ENCODE peak calls at places on chromosomes 4 and X, in ten cellular contexts. X, Y, Z, S, B, U, Q, G, D and T are unnamed samples.

GRCh38 chr4:40923326-40924095 is 173.8 kb downstream of the NSUN7 start:
- DNase-seq in S (no peak), X (no peak), Y (no peak), Q (no peak), B (no peak), D (no peak), G (no peak), U (no peak), Z (peak; percentile 76), T (no peak)

GRCh38 chr4:33802578-33802977 is 2441.7 kb downstream of the ARAP2 start:
- DNase-seq in U (no peak), X (no peak), D (no peak), Q (no peak), G (no peak), B (no peak), S (no peak), Z (no peak), Y (no peak), T (no peak)

GRCh38 chrX:38172596-38172995 is 48.1 kb downstream of the SRPX start:
- DNase-seq in U (no peak), G (no peak), Y (no peak), B (no peak), D (no peak), S (no peak), X (no peak), Q (no peak), Z (no peak), T (no peak)

GRCh38 chrX:11446331-11446730 is 153.1 kb downstream of the AMELX start:
- DNase-seq in G (no peak), Y (peak; percentile 71), X (no peak), U (no peak), S (peak; percentile 70), D (no peak), Z (no peak), Q (no peak), B (no peak), T (peak; percentile 81)

GRCh38 chr4:139933104-139933503 is 220.9 kb downstream of the MAML3 start:
- DNase-seq in G (no peak), Z (no peak), B (no peak), U (no peak), D (no peak), X (no peak), Y (no peak), Q (no peak), S (no peak), T (no peak)

GRCh38 chrX:3699841-3700381 is 13.5 kb downstream of the PRKX start:
- DNase-seq in Q (no peak), D (peak; percentile 47), Y (peak; percentile 14), Z (no peak), G (no peak), B (no peak), X (no peak), U (no peak), S (peak; percentile 31), T (peak; percentile 35)

GRCh38 chr4:66404149-66404548 is 733.9 kb upstream of the EPHA5 start:
- DNase-seq in X (no peak), B (no peak), Z (no peak), G (no peak), Y (peak; percentile 36), U (no peak), S (peak; percentile 8), Q (no peak), D (no peak), T (peak; percentile 69)

GRCh38 chr4:149790172-149790907 is 25.3 kb downstream of the IQCM start:
- DNase-seq in Q (no peak), S (peak; percentile 26), Y (peak; percentile 17), D (no peak), G (no peak), B (no peak), X (no peak), U (no peak), Z (no peak), T (peak; percentile 11)

GRCh38 chr4:88320780-88321373 is 36.5 kb upstream of the PPM1K start:
- DNase-seq in D (peak; percentile 72), Y (peak; percentile 6), Q (no peak), S (peak; percentile 78), B (no peak), U (peak; percentile 33), G (no peak), Z (no peak), X (no peak), T (peak; percentile 21)

DNA sequence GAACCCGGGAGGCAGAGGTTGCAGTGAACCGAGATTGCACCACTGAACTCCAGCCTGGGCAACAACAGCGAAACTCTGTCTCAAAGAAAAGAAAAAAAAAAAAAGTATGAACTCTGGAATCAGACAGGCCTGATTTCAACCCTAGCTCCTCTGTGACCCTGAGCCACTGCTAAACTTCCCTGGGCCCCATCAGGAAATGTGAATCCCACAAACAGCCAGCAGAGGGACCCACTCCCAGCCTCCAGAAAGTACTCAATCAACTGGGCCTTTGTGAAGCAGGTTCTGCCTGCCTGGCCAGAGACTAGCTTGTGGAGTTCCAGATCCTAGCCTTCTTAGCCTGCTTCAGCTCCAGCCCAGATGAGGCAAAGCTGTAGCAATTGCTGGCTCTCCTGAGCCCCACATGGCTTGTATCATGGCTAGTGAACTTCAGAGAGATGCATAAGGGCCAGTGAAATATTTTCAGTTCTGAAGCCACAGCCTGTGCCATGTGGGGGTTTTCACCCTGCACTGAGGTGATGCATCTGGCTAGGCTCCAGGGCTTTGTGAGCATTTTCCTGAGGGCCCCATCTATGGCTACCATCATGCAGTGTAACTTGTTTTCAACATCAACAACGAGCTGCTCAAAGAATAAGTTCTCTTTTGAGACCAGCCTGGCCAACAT is 7.2 kb upstream of the IDS start:
- DNase-seq in G (no peak), S (peak; percentile 64), Z (no peak), B (peak; percentile 49), U (peak; percentile 40), Q (peak; percentile 21), Y (peak; percentile 64), D (peak; percentile 44), X (no peak), T (peak; percentile 57)
- TF ChIP-seq CTCF in G (peak; percentile 57), S (peak; percentile 77), Z (peak; percentile 42), B (peak; percentile 37), U (peak; percentile 76), Q (peak; percentile 23), Y (peak; percentile 63), D (peak; percentile 60), X (peak; percentile 12), T (peak; percentile 70)

GRCh38 chr4:102543030-102543505 is 41.9 kb downstream of the NFKB1 start:
- DNase-seq in S (no peak), Y (no peak), Z (no peak), D (no peak), B (no peak), G (no peak), U (no peak), X (no peak), Q (no peak), T (no peak)

GRCh38 chr4:102537280-102537679 is 36.1 kb downstream of the NFKB1 start:
- DNase-seq in D (no peak), Y (no peak), S (peak; percentile 75), G (no peak), Q (no peak), B (no peak), Z (no peak), U (no peak), X (no peak), T (no peak)

GRCh38 chr4:102543529-102543928 is 42.4 kb downstream of the NFKB1 start:
- DNase-seq in X (no peak), B (no peak), Y (no peak), U (no peak), S (no peak), D (no peak), G (no peak), Z (no peak), Q (no peak), T (no peak)

GRCh38 chr4:102546635-102547034 is 45.5 kb downstream of the NFKB1 start:
- DNase-seq in D (no peak), Z (no peak), S (no peak), G (no peak), B (no peak), Q (no peak), U (no peak), X (no peak), Y (no peak), T (no peak)

DNA sequence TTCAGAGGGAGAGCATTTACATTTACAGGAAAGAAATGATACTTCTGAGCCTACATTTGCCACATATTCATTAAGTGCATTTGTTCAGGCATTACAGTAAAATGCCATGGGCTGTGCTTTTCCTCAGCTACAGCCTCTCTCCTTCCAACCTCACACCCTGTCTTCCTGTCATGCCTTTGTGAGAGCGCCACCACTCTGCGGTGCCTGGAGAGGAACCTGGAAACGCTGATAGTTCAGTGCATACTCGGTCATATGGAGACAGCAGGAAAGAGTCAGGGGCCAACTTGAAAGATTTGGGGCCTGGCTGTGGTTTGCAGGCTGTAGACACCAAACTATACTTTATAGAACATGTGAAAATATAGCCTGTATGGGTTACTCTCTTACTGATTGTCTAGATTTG is 40.5 kb downstream of the NFKB1 start:
- DNase-seq in S (no peak), B (no peak), Q (no peak), X (no peak), D (no peak), Z (no peak), U (no peak), G (no peak), Y (no peak), T (no peak)
- TF ChIP-seq CTCF in S (peak; percentile 35), B (no peak), Q (no peak), X (no peak), D (peak; percentile 33), Z (no peak), U (peak; percentile 25), G (peak; percentile 12), Y (no peak), T (no peak)

DNA sequence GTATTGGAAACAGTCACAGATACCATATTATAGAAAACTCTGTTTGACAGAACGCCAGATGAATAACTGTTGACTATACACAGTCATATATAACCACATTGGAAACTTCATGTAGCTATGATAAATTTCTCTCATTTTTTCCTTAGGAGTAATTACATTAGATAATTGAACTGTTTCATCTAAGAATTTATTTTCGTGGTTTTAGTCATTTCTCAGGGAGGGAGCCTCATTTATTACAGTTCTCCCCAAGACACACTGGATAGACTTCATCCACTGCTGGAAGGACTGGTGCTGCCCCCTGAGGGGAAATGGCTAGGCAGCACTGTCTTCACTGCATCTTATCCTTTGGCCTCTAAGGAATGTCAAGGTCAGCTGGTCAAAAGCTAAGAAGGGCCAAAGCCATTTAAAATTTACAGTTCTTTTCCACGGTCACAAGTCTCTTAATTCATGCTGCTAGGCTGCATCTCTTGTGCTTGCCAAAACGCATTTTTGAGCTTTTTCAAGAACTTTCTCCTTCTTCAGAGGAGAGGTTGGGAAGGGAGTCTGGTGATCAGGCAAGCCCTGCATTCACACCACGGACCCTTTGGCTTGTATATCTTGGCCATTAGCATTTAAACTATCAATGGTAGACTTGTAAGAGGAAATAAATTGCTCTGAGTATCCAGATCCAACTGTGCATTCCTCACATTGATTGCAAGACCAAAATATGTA is 145.1 kb downstream of the CBR4 start:
- DNase-seq in G (no peak), Z (no peak), U (no peak), S (peak; percentile 79), Y (peak; percentile 56), X (no peak), Q (no peak), B (no peak), D (no peak), T (peak; percentile 87)
- TF ChIP-seq CTCF in G (peak; percentile 56), Z (no peak), U (peak; percentile 63), S (peak; percentile 64), Y (peak; percentile 44), X (no peak), Q (no peak), B (no peak), D (no peak), T (peak; percentile 44)

DNA sequence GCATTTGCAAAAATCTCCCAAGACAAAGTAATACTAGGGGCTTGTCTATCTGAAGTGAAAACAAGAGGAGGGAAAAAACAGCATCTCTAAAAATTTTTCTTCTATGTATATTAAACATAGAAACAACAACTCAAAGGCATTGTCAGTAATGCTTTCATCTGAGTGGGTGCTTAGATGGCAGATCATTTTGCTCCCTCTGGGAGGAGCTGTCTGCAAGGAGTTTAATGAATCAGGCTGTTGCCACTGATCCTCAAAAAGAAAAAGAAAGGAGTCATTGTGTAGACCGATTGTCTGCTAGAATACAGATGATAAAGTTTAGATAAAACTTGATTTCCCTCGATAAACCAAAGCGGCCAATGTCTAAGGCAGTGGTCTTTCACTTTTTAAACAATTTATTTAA is 49.7 kb upstream of the KLHL8 start:
- DNase-seq in Z (no peak), U (peak; percentile 37), B (no peak), Y (peak; percentile 76), Q (no peak), S (peak; percentile 81), G (peak; percentile 3), D (peak; percentile 9), X (no peak), T (peak; percentile 71)
- TF ChIP-seq CTCF in Z (peak; percentile 42), U (peak; percentile 75), B (peak; percentile 44), Y (peak; percentile 79), Q (peak; percentile 50), S (peak; percentile 85), G (peak; percentile 46), D (no peak), X (peak; percentile 14), T (peak; percentile 72)